ENCODE peak calls at places on chromosomes 11 and 22, in seven cellular contexts. One of them, this sample, is unnamed.

GRCh38 chr11:79949574-79949973 is 508.7 kb upstream of the TENM4 start:
- DNase-seq in GM19239: no peak
- DNase-seq in choroid plexus epithelial cell: no peak
- DNase-seq in mesenchymal stem cell: no peak
- DNase-seq in HT1080: no peak
- DNase-seq in activated CD4-positive, alpha-beta T cell treated with anti-CD3 and anti-CD28 coated beads, Interleukin-2, amount 10 ng/mL, durations not matched to agents 7 days and 5 days: no peak
- DNase-seq in neural progenitor cell: no peak
- DNase-seq in this sample: no peak

GRCh38 chr22:37549704-37550059 is 10.6 kb upstream of the CDC42EP1 start:
- DNase-seq in choroid plexus epithelial cell: peak; percentile 57
- DNase-seq in mesenchymal stem cell: peak; percentile 60
- DNase-seq in activated CD4-positive, alpha-beta T cell treated with anti-CD3 and anti-CD28 coated beads, Interleukin-2, amount 10 ng/mL, durations not matched to agents 7 days and 5 days: no peak
- DNase-seq in neural progenitor cell: peak; percentile 40
- DNase-seq in HT1080: no peak
- DNase-seq in GM19239: no peak
- DNase-seq in this sample: no peak

GRCh38 chr22:29150701-29151100 is 55.0 kb upstream of the EMID1 start:
- DNase-seq in mesenchymal stem cell: no peak
- DNase-seq in choroid plexus epithelial cell: no peak
- DNase-seq in neural progenitor cell: no peak
- DNase-seq in HT1080: no peak
- DNase-seq in activated CD4-positive, alpha-beta T cell treated with anti-CD3 and anti-CD28 coated beads, Interleukin-2, amount 10 ng/mL, durations not matched to agents 7 days and 5 days: no peak
- DNase-seq in GM19239: no peak
- DNase-seq in this sample: no peak

GRCh38 chr11:66600219-66600923 is 7.4 kb downstream of the CCS start:
- DNase-seq in neural progenitor cell: no peak
- DNase-seq in choroid plexus epithelial cell: peak; percentile 51
- DNase-seq in activated CD4-positive, alpha-beta T cell treated with anti-CD3 and anti-CD28 coated beads, Interleukin-2, amount 10 ng/mL, durations not matched to agents 7 days and 5 days: no peak
- DNase-seq in mesenchymal stem cell: no peak
- DNase-seq in HT1080: no peak
- DNase-seq in GM19239: no peak
- DNase-seq in this sample: no peak

GRCh38 chr22:31750365-31751284 is 693 bp upstream of the PRR14L start:
- DNase-seq in choroid plexus epithelial cell: no peak
- DNase-seq in HT1080: no peak
- DNase-seq in GM19239: no peak
- DNase-seq in mesenchymal stem cell: no peak
- DNase-seq in activated CD4-positive, alpha-beta T cell treated with anti-CD3 and anti-CD28 coated beads, Interleukin-2, amount 10 ng/mL, durations not matched to agents 7 days and 5 days: no peak
- DNase-seq in neural progenitor cell: no peak
- DNase-seq in this sample: no peak

GRCh38 chr11:122071680-122072321 is 44.2 kb downstream of the BLID start:
- DNase-seq in GM19239: no peak
- DNase-seq in HT1080: no peak
- DNase-seq in neural progenitor cell: peak; percentile 35
- DNase-seq in mesenchymal stem cell: no peak
- DNase-seq in choroid plexus epithelial cell: no peak
- DNase-seq in activated CD4-positive, alpha-beta T cell treated with anti-CD3 and anti-CD28 coated beads, Interleukin-2, amount 10 ng/mL, durations not matched to agents 7 days and 5 days: no peak
- DNase-seq in this sample: no peak

GRCh38 chr11:128879817-128880216 is 11.3 kb upstream of the KCNJ5 start:
- DNase-seq in neural progenitor cell: no peak
- DNase-seq in activated CD4-positive, alpha-beta T cell treated with anti-CD3 and anti-CD28 coated beads, Interleukin-2, amount 10 ng/mL, durations not matched to agents 7 days and 5 days: no peak
- DNase-seq in choroid plexus epithelial cell: no peak
- DNase-seq in GM19239: no peak
- DNase-seq in HT1080: no peak
- DNase-seq in mesenchymal stem cell: no peak
- DNase-seq in this sample: no peak

GRCh38 chr22:27636716-27637503 is 164.6 kb downstream of the MN1 start:
- DNase-seq in activated CD4-positive, alpha-beta T cell treated with anti-CD3 and anti-CD28 coated beads, Interleukin-2, amount 10 ng/mL, durations not matched to agents 7 days and 5 days: no peak
- DNase-seq in GM19239: no peak
- DNase-seq in choroid plexus epithelial cell: no peak
- DNase-seq in HT1080: no peak
- DNase-seq in mesenchymal stem cell: no peak
- DNase-seq in neural progenitor cell: no peak
- DNase-seq in this sample: no peak

GRCh38 chr11:66701432-66702240 is 23.9 kb upstream of the RBM4B start:
- DNase-seq in neural progenitor cell: no peak
- DNase-seq in mesenchymal stem cell: no peak
- DNase-seq in choroid plexus epithelial cell: peak; percentile 11
- DNase-seq in HT1080: no peak
- DNase-seq in GM19239: no peak
- DNase-seq in activated CD4-positive, alpha-beta T cell treated with anti-CD3 and anti-CD28 coated beads, Interleukin-2, amount 10 ng/mL, durations not matched to agents 7 days and 5 days: no peak
- DNase-seq in this sample: no peak

GRCh38 chr11:112655386-112655785 is 305.8 kb upstream of the NCAM1 start:
- DNase-seq in activated CD4-positive, alpha-beta T cell treated with anti-CD3 and anti-CD28 coated beads, Interleukin-2, amount 10 ng/mL, durations not matched to agents 7 days and 5 days: no peak
- DNase-seq in neural progenitor cell: no peak
- DNase-seq in GM19239: no peak
- DNase-seq in HT1080: peak; percentile 32
- DNase-seq in mesenchymal stem cell: peak; percentile 18
- DNase-seq in choroid plexus epithelial cell: peak; percentile 73
- DNase-seq in this sample: no peak

GRCh38 chr11:13297308-13297916 is 19.8 kb downstream of the BMAL1 start:
- DNase-seq in neural progenitor cell: no peak
- DNase-seq in choroid plexus epithelial cell: no peak
- DNase-seq in GM19239: no peak
- DNase-seq in mesenchymal stem cell: no peak
- DNase-seq in HT1080: no peak
- DNase-seq in activated CD4-positive, alpha-beta T cell treated with anti-CD3 and anti-CD28 coated beads, Interleukin-2, amount 10 ng/mL, durations not matched to agents 7 days and 5 days: no peak
- DNase-seq in this sample: no peak

GRCh38 chr22:31133911-31134310 is 6.4 kb downstream of the PLA2G3 start:
- DNase-seq in activated CD4-positive, alpha-beta T cell treated with anti-CD3 and anti-CD28 coated beads, Interleukin-2, amount 10 ng/mL, durations not matched to agents 7 days and 5 days: no peak
- DNase-seq in GM19239: no peak
- DNase-seq in mesenchymal stem cell: no peak
- DNase-seq in neural progenitor cell: no peak
- DNase-seq in HT1080: no peak
- DNase-seq in choroid plexus epithelial cell: no peak
- DNase-seq in this sample: no peak

GRCh38 chr11:72642815-72643511 is 31.3 kb downstream of the PDE2A start:
- DNase-seq in activated CD4-positive, alpha-beta T cell treated with anti-CD3 and anti-CD28 coated beads, Interleukin-2, amount 10 ng/mL, durations not matched to agents 7 days and 5 days: peak; percentile 55
- DNase-seq in HT1080: peak; percentile 75
- DNase-seq in neural progenitor cell: peak; percentile 83
- DNase-seq in choroid plexus epithelial cell: peak; percentile 47
- DNase-seq in GM19239: peak; percentile 98
- DNase-seq in mesenchymal stem cell: peak; percentile 67
- DNase-seq in this sample: peak; percentile 75

GRCh38 chr11:62732830-62733229 is 4.5 kb downstream of the TTC9C start:
- DNase-seq in choroid plexus epithelial cell: peak; percentile 65
- DNase-seq in activated CD4-positive, alpha-beta T cell treated with anti-CD3 and anti-CD28 coated beads, Interleukin-2, amount 10 ng/mL, durations not matched to agents 7 days and 5 days: no peak
- DNase-seq in HT1080: peak; percentile 54
- DNase-seq in neural progenitor cell: no peak
- DNase-seq in mesenchymal stem cell: peak; percentile 69
- DNase-seq in GM19239: no peak
- DNase-seq in this sample: no peak

GRCh38 chr22:36768616-36769015 is 7.3 kb downstream of the IFT27 start:
- DNase-seq in neural progenitor cell: no peak
- DNase-seq in HT1080: no peak
- DNase-seq in GM19239: no peak
- DNase-seq in mesenchymal stem cell: no peak
- DNase-seq in choroid plexus epithelial cell: no peak
- DNase-seq in activated CD4-positive, alpha-beta T cell treated with anti-CD3 and anti-CD28 coated beads, Interleukin-2, amount 10 ng/mL, durations not matched to agents 7 days and 5 days: no peak
- DNase-seq in this sample: no peak

GRCh38 chr11:122743949-122744876 is 88.7 kb downstream of the UBASH3B start:
- DNase-seq in activated CD4-positive, alpha-beta T cell treated with anti-CD3 and anti-CD28 coated beads, Interleukin-2, amount 10 ng/mL, durations not matched to agents 7 days and 5 days: peak; percentile 81
- DNase-seq in HT1080: no peak
- DNase-seq in choroid plexus epithelial cell: no peak
- DNase-seq in GM19239: no peak
- DNase-seq in neural progenitor cell: no peak
- DNase-seq in mesenchymal stem cell: peak; percentile 45
- DNase-seq in this sample: peak; percentile 64

GRCh38 chr22:43085658-43086606 is 3.3 kb downstream of the TTLL1 start:
- DNase-seq in mesenchymal stem cell: no peak
- DNase-seq in activated CD4-positive, alpha-beta T cell treated with anti-CD3 and anti-CD28 coated beads, Interleukin-2, amount 10 ng/mL, durations not matched to agents 7 days and 5 days: no peak
- DNase-seq in choroid plexus epithelial cell: no peak
- DNase-seq in GM19239: peak; percentile 56
- DNase-seq in HT1080: no peak
- DNase-seq in neural progenitor cell: no peak
- DNase-seq in this sample: peak; percentile 41

GRCh38 chr22:23845661-23846469 is 7.1 kb upstream of the DERL3 start:
- DNase-seq in choroid plexus epithelial cell: no peak
- DNase-seq in neural progenitor cell: no peak
- DNase-seq in HT1080: no peak
- DNase-seq in mesenchymal stem cell: no peak
- DNase-seq in activated CD4-positive, alpha-beta T cell treated with anti-CD3 and anti-CD28 coated beads, Interleukin-2, amount 10 ng/mL, durations not matched to agents 7 days and 5 days: no peak
- DNase-seq in GM19239: no peak
- DNase-seq in this sample: no peak

GRCh38 chr11:9065614-9066431 is 25.6 kb downstream of the SCUBE2 start:
- DNase-seq in activated CD4-positive, alpha-beta T cell treated with anti-CD3 and anti-CD28 coated beads, Interleukin-2, amount 10 ng/mL, durations not matched to agents 7 days and 5 days: no peak
- DNase-seq in choroid plexus epithelial cell: peak; percentile 70
- DNase-seq in GM19239: no peak
- DNase-seq in neural progenitor cell: no peak
- DNase-seq in mesenchymal stem cell: peak; percentile 34
- DNase-seq in HT1080: no peak
- DNase-seq in this sample: no peak

GRCh38 chr11:112497826-112498225 is 237.2 kb upstream of the PLET1 start:
- DNase-seq in choroid plexus epithelial cell: no peak
- DNase-seq in activated CD4-positive, alpha-beta T cell treated with anti-CD3 and anti-CD28 coated beads, Interleukin-2, amount 10 ng/mL, durations not matched to agents 7 days and 5 days: no peak
- DNase-seq in GM19239: no peak
- DNase-seq in mesenchymal stem cell: no peak
- DNase-seq in neural progenitor cell: no peak
- DNase-seq in HT1080: no peak
- DNase-seq in this sample: no peak

GRCh38 chr22:45564349-45565030 is 61.8 kb downstream of the FBLN1 start:
- DNase-seq in activated CD4-positive, alpha-beta T cell treated with anti-CD3 and anti-CD28 coated beads, Interleukin-2, amount 10 ng/mL, durations not matched to agents 7 days and 5 days: no peak
- DNase-seq in mesenchymal stem cell: no peak
- DNase-seq in HT1080: no peak
- DNase-seq in neural progenitor cell: no peak
- DNase-seq in choroid plexus epithelial cell: no peak
- DNase-seq in GM19239: no peak
- DNase-seq in this sample: no peak

GRCh38 chr11:122659676-122660571 is 4.4 kb downstream of the UBASH3B start:
- DNase-seq in mesenchymal stem cell: peak; percentile 48
- DNase-seq in neural progenitor cell: no peak
- DNase-seq in GM19239: no peak
- DNase-seq in choroid plexus epithelial cell: no peak
- DNase-seq in activated CD4-positive, alpha-beta T cell treated with anti-CD3 and anti-CD28 coated beads, Interleukin-2, amount 10 ng/mL, durations not matched to agents 7 days and 5 days: no peak
- DNase-seq in HT1080: no peak
- DNase-seq in this sample: no peak

GRCh38 chr11:112128483-112129121 is 35.3 kb downstream of the IL18 start:
- DNase-seq in GM19239: no peak
- DNase-seq in mesenchymal stem cell: peak; percentile 89
- DNase-seq in choroid plexus epithelial cell: peak; percentile 76
- DNase-seq in HT1080: peak; percentile 92
- DNase-seq in neural progenitor cell: no peak
- DNase-seq in activated CD4-positive, alpha-beta T cell treated with anti-CD3 and anti-CD28 coated beads, Interleukin-2, amount 10 ng/mL, durations not matched to agents 7 days and 5 days: no peak
- DNase-seq in this sample: no peak

This sample was measured in GM06990.